ENCODE peak calls at places on chromosome 12, in seven cellular contexts. O is cardiac muscle cell, P is GM23338, C is foreskin fibroblast, W is cardiac fibroblast, R is progenitor cell of endocrine pancreas, Z is osteocyte. I is an unnamed sample.

GRCh38 chr12:42296503-42297109 is 29.3 kb downstream of the ZCRB1 start:
- DNase-seq in O (no peak), P (peak), C (no peak), W (peak), R (no peak), Z (no peak), I (no peak)

GRCh38 chr12:98253207-98253606 is 262.2 kb upstream of the TMPO start:
- DNase-seq in O (no peak), P (no peak), C (no peak), W (no peak), R (no peak), Z (no peak), I (no peak)

GRCh38 chr12:54603173-54603814 is 14.8 kb upstream of the PPP1R1A start:
- DNase-seq in O (peak), P (peak), C (peak), W (peak), R (peak), Z (no peak), I (no peak)

GRCh38 chr12:63882844-63883243 is 38.3 kb downstream of the SRGAP1 start:
- DNase-seq in O (peak), P (peak), C (no peak), W (no peak), R (no peak), Z (no peak), I (no peak)

GRCh38 chr12:28710882-28711281 is 438.2 kb upstream of the FAR2 start:
- DNase-seq in O (no peak), P (no peak), C (peak), W (peak), R (no peak), Z (no peak), I (peak)

GRCh38 chr12:92365333-92365732 is 219.7 kb upstream of the BTG1 start:
- DNase-seq in O (no peak), P (no peak), C (no peak), W (no peak), R (no peak), Z (no peak), I (no peak)

GRCh38 chr12:76137611-76138010 is 53.1 kb upstream of the NAP1L1 start:
- DNase-seq in O (peak), P (peak), C (no peak), W (peak), R (no peak), Z (no peak), I (no peak)

GRCh38 chr12:106248849-106249371 is 1.1 kb upstream of the CKAP4 start:
- DNase-seq in O (no peak), P (no peak), C (peak), W (peak), R (no peak), Z (peak), I (no peak)

DNA sequence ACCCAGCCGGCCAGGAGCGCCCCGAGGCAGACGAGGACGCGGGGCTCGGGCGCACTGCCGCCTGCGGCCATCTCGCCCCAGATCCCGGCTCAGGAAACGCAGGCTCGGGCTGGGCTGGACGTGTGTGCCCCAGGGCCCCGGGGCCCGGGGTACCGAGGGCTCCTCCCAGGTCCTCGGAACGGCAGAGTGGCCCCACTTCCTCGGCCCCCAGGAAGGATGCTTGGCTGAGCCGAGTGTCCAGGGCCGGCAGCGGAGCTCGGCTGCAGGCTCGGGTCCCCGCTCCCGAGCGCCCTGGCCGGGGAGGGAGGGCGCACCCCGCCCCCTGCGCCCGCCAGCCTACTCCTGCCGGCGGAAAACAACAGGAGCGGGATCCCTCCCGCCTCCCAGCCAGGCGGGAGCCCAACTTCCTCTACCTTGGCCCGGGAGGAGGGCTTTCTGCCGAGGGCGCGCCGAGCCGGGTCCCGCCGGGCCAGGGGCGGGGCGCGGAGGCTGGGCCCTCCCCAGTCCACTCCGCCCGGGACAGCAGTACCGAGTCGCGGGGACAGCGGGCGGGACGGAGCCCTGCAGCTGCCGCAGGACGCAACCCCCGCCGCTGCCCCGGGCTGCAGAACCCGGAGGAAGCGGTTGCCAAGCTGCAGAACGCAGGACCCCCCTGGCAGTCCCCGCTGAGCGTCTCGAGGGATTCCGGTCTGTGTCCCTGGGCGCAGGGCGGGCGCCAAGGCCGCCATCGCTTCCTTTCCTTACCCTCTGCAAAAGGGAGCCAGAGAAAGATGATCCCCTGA is at the start of gene VSIG10:
- DNase-seq in O (peak), P (peak), C (peak), W (peak), R (peak), Z (peak), I (peak)
- TF ChIP-seq CTCF in O (no peak), P (no peak), C (no peak), W (no peak), R (peak), Z (no peak), I (no peak)

GRCh38 chr12:90695415-90695814 is 259.6 kb downstream of the CCER1 start:
- DNase-seq in O (no peak), P (no peak), C (no peak), W (peak), R (no peak), Z (no peak), I (no peak)
- TF ChIP-seq CTCF in O (peak), P (no peak), C (peak), W (peak), R (no peak), Z (peak), I (no peak)

GRCh38 chr12:46005151-46005797 is 14.9 kb upstream of the SCAF11 start:
- DNase-seq in O (no peak), P (no peak), C (no peak), W (peak), R (no peak), Z (no peak), I (no peak)
- TF ChIP-seq CTCF in O (peak), P (no peak), C (peak), W (peak), R (no peak), Z (peak), I (peak)

DNA sequence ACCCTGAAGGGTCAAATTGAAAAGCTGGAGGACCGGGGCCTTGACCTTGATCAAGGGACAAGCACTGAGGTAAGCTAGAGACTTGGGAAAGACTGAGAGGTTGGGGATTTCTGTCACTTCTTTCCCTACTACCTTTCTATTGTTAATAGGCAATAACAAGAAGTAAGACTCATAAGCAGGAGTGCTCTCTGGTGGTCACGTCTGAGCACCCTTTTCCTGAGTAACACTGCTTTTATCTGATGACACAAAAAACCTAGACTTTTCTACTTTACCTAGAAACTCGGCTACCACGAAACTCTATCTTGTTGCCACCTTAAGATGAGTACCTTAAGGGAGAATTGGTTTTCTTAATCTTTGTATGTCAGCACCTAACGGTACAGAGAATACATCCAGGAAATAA is 35.5 kb upstream of the PPFIBP1 start:
- DNase-seq in O (no peak), P (no peak), C (no peak), W (peak), R (no peak), Z (no peak), I (no peak)
- TF ChIP-seq CTCF in O (peak), P (peak), C (no peak), W (no peak), R (no peak), Z (no peak), I (no peak)

DNA sequence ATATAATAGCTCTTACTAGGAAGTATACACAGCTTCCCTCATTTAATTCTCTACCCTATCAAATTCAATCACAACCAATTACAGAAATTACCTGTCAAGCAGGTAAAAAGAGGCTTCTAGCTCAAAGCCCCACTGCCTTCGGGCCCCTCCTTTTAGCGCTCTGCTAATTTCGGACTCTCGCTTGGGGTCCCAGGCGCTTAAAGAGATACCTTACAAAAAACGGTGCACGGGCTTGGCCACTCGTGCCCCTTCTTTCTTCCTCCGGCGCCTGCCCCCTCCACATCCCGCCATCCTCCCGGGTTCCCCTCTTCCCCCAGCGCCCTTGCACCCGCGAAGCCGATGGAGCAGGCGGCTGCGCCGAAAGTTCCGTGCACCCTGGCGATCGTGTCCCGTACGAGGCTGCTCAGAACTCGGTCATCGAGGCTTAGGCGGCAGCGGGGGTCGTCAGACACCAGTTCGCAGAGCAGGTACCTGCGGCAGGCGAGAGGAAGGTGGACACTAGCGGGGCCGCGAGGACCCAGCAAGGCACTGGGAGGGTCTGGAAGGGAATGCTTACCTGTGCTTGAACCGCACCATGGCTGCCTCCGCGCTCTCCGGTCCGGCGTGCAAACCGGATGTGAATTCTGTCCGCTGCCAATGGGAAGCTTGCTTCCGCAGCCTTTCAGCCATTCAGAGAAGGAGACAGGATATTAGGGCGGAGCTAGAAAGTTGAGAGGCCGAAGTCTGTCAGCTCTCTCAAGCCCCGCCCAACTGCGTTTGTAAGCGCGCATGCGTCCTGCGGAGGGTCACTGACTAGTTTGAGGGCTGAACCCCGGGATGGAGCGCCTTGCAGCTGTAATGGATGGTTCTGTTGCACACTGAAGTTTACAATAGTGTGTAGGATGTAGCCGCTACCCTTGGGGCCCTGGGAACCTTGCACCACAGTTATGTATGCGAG is at the start of gene POP5:
- DNase-seq in O (peak), P (peak), C (peak), W (peak), R (peak), Z (peak), I (peak)
- TF ChIP-seq CTCF in O (no peak), P (no peak), C (no peak), W (no peak), R (no peak), Z (no peak), I (no peak)